ENCODE peak calls at places on chromosomes 6 and 20, in five cellular contexts. One of them, this sample, is unnamed.

GRCh38 chr6:22250486-22250885 is 46.4 kb downstream of the PRL start:
- DNase-seq in HCT116: no peak
- DNase-seq in cardiac muscle cell: no peak
- DNase-seq in tibial artery: no peak
- DNase-seq in mammary epithelial cell: no peak
- DNase-seq in this sample: no peak

GRCh38 chr20:41426361-41426900 is 59.8 kb upstream of the EMILIN3 start:
- DNase-seq in HCT116: no peak
- DNase-seq in cardiac muscle cell: no peak
- DNase-seq in tibial artery: no peak
- DNase-seq in mammary epithelial cell: no peak
- DNase-seq in this sample: no peak

GRCh38 chr6:25217275-25217674 is 61.9 kb upstream of the CARMIL1 start:
- DNase-seq in HCT116: no peak
- DNase-seq in cardiac muscle cell: no peak
- DNase-seq in tibial artery: no peak
- DNase-seq in mammary epithelial cell: no peak
- DNase-seq in this sample: no peak

GRCh38 chr6:45930419-45931059 is 85.1 kb downstream of the CLIC5 start:
- DNase-seq in HCT116: peak
- DNase-seq in cardiac muscle cell: peak
- DNase-seq in tibial artery: peak
- DNase-seq in mammary epithelial cell: peak
- DNase-seq in this sample: peak

GRCh38 chr20:15378151-15378550 is 1040.7 kb upstream of the FLRT3 start:
- DNase-seq in HCT116: no peak
- DNase-seq in cardiac muscle cell: no peak
- DNase-seq in tibial artery: no peak
- DNase-seq in mammary epithelial cell: no peak
- DNase-seq in this sample: no peak

GRCh38 chr6:143652840-143653239 is 24.9 kb upstream of the PHACTR2 start:
- DNase-seq in HCT116: no peak
- DNase-seq in cardiac muscle cell: no peak
- DNase-seq in tibial artery: no peak
- DNase-seq in mammary epithelial cell: no peak
- DNase-seq in this sample: no peak

GRCh38 chr6:116118608-116119007 is 7.3 kb downstream of the COL10A1 start:
- DNase-seq in HCT116: no peak
- DNase-seq in cardiac muscle cell: no peak
- DNase-seq in tibial artery: no peak
- DNase-seq in mammary epithelial cell: peak
- DNase-seq in this sample: no peak

GRCh38 chr6:13453771-13454251 is 33.6 kb downstream of the GFOD1 start:
- DNase-seq in HCT116: peak
- DNase-seq in cardiac muscle cell: no peak
- DNase-seq in tibial artery: no peak
- DNase-seq in mammary epithelial cell: peak
- DNase-seq in this sample: peak

GRCh38 chr6:89604662-89605061 is 33.9 kb downstream of the LYRM2 start:
- DNase-seq in HCT116: no peak
- DNase-seq in cardiac muscle cell: peak
- DNase-seq in tibial artery: no peak
- DNase-seq in mammary epithelial cell: no peak
- DNase-seq in this sample: no peak

GRCh38 chr6:142850653-142851434 is 94.1 kb downstream of the HIVEP2 start:
- DNase-seq in HCT116: no peak
- DNase-seq in cardiac muscle cell: peak
- DNase-seq in tibial artery: no peak
- DNase-seq in mammary epithelial cell: peak
- DNase-seq in this sample: peak

GRCh38 chr6:123604067-123604466 is 32.7 kb downstream of the TRDN start:
- DNase-seq in HCT116: no peak
- DNase-seq in cardiac muscle cell: peak
- DNase-seq in tibial artery: no peak
- DNase-seq in mammary epithelial cell: no peak
- DNase-seq in this sample: no peak

GRCh38 chr6:152338335-152339125 is 298.6 kb downstream of the SYNE1 start:
- DNase-seq in HCT116: no peak
- DNase-seq in cardiac muscle cell: peak
- DNase-seq in tibial artery: peak
- DNase-seq in mammary epithelial cell: peak
- DNase-seq in this sample: peak

GRCh38 chr20:37395411-37395800 is 49.5 kb downstream of the SRC start:
- DNase-seq in HCT116: no peak
- DNase-seq in cardiac muscle cell: no peak
- DNase-seq in tibial artery: no peak
- DNase-seq in mammary epithelial cell: no peak
- DNase-seq in this sample: no peak

GRCh38 chr6:95203153-95203754 is 374.1 kb upstream of the MANEA start:
- DNase-seq in HCT116: peak
- DNase-seq in cardiac muscle cell: peak
- DNase-seq in tibial artery: no peak
- DNase-seq in mammary epithelial cell: peak
- DNase-seq in this sample: peak

GRCh38 chr6:34295721-34296120 is 46.9 kb upstream of the SMIM29 start:
- DNase-seq in HCT116: no peak
- DNase-seq in cardiac muscle cell: no peak
- DNase-seq in tibial artery: no peak
- DNase-seq in mammary epithelial cell: no peak
- DNase-seq in this sample: no peak

GRCh38 chr6:111482236-111482958 is 621 bp downstream of the REV3L start:
- DNase-seq in HCT116: no peak
- DNase-seq in cardiac muscle cell: peak
- DNase-seq in tibial artery: peak
- DNase-seq in mammary epithelial cell: peak
- DNase-seq in this sample: peak

GRCh38 chr6:53311586-53311935 is 37.2 kb downstream of the ELOVL5 start:
- DNase-seq in HCT116: no peak
- DNase-seq in cardiac muscle cell: no peak
- DNase-seq in tibial artery: no peak
- DNase-seq in mammary epithelial cell: no peak
- DNase-seq in this sample: no peak

GRCh38 chr6:4910060-4910746 is 93.6 kb downstream of the RPP40 start:
- DNase-seq in HCT116: no peak
- DNase-seq in cardiac muscle cell: no peak
- DNase-seq in tibial artery: no peak
- DNase-seq in mammary epithelial cell: no peak
- DNase-seq in this sample: no peak

GRCh38 chr6:152094992-152095592 is 287.6 kb downstream of the ESR1 start:
- DNase-seq in HCT116: peak
- DNase-seq in cardiac muscle cell: no peak
- DNase-seq in tibial artery: peak
- DNase-seq in mammary epithelial cell: peak
- DNase-seq in this sample: peak

GRCh38 chr6:45577836-45578504 is 200.2 kb upstream of the SUPT3H start:
- DNase-seq in HCT116: no peak
- DNase-seq in cardiac muscle cell: no peak
- DNase-seq in tibial artery: no peak
- DNase-seq in mammary epithelial cell: no peak
- DNase-seq in this sample: no peak

GRCh38 chr6:132818404-132819359 is 4.3 kb downstream of the RPS12 start:
- DNase-seq in HCT116: no peak
- DNase-seq in cardiac muscle cell: no peak
- DNase-seq in tibial artery: no peak
- DNase-seq in mammary epithelial cell: no peak
- DNase-seq in this sample: peak

GRCh38 chr6:50966532-50966931 is 147.9 kb downstream of the TFAP2B start:
- DNase-seq in HCT116: no peak
- DNase-seq in cardiac muscle cell: no peak
- DNase-seq in tibial artery: no peak
- DNase-seq in mammary epithelial cell: no peak
- DNase-seq in this sample: no peak

GRCh38 chr6:26195924-26196845 is 109.0 kb downstream of the HFE start:
- DNase-seq in HCT116: no peak
- DNase-seq in cardiac muscle cell: no peak
- DNase-seq in tibial artery: no peak
- DNase-seq in mammary epithelial cell: peak
- DNase-seq in this sample: peak

GRCh38 chr6:119313937-119314893 is 35.3 kb downstream of the MAN1A1 start:
- DNase-seq in HCT116: no peak
- DNase-seq in cardiac muscle cell: peak
- DNase-seq in tibial artery: no peak
- DNase-seq in mammary epithelial cell: no peak
- DNase-seq in this sample: peak

GRCh38 chr6:100230976-100231316 is 233.8 kb downstream of the SIM1 start:
- DNase-seq in HCT116: no peak
- DNase-seq in cardiac muscle cell: no peak
- DNase-seq in tibial artery: no peak
- DNase-seq in mammary epithelial cell: peak
- DNase-seq in this sample: no peak

GRCh38 chr6:21679761-21680265 is 86.3 kb downstream of the SOX4 start:
- DNase-seq in HCT116: no peak
- DNase-seq in cardiac muscle cell: no peak
- DNase-seq in tibial artery: no peak
- DNase-seq in mammary epithelial cell: peak
- DNase-seq in this sample: no peak

GRCh38 chr6:69581576-69581975 is 215.2 kb downstream of the LMBRD1 start:
- DNase-seq in HCT116: no peak
- DNase-seq in cardiac muscle cell: no peak
- DNase-seq in tibial artery: no peak
- DNase-seq in mammary epithelial cell: no peak
- DNase-seq in this sample: no peak

GRCh38 chr20:23245553-23246128 is 105.0 kb upstream of the NXT1 start:
- DNase-seq in HCT116: no peak
- DNase-seq in cardiac muscle cell: peak
- DNase-seq in tibial artery: peak
- DNase-seq in mammary epithelial cell: peak
- DNase-seq in this sample: peak

GRCh38 chr6:140271759-140272377 is 897.4 kb upstream of the CITED2 start:
- DNase-seq in HCT116: no peak
- DNase-seq in cardiac muscle cell: peak
- DNase-seq in tibial artery: no peak
- DNase-seq in mammary epithelial cell: no peak
- DNase-seq in this sample: no peak

GRCh38 chr6:31490115-31490873 is 7.7 kb upstream of the MICB start:
- DNase-seq in HCT116: no peak
- DNase-seq in cardiac muscle cell: no peak
- DNase-seq in tibial artery: peak
- DNase-seq in mammary epithelial cell: no peak
- DNase-seq in this sample: no peak

GRCh38 chr6:71031912-71032311 is 75.1 kb upstream of the B3GAT2 start:
- DNase-seq in HCT116: no peak
- DNase-seq in cardiac muscle cell: no peak
- DNase-seq in tibial artery: no peak
- DNase-seq in mammary epithelial cell: no peak
- DNase-seq in this sample: no peak
- TF ChIP-seq CTCF in HCT116: no peak
- TF ChIP-seq CTCF in cardiac muscle cell: no peak
- TF ChIP-seq CTCF in tibial artery: no peak
- TF ChIP-seq CTCF in mammary epithelial cell: no peak
- TF ChIP-seq CTCF in this sample: no peak

DNA sequence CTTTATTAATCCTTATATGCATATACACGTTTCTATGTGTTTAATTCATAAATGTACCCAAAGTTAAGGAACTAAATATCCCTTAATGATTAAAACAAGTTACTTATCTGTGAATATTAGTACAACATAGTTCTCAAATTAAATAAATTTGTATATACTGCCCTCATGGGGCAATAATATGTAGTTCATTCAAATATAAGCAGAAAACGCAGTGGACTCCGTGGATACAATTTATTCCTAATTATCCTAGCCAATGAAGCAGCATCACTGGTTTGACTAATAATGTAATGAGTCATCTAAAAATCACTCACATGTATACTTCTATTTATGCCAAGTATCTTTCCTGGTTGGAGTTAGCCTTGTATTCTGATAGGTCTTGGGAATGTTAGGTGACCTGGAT is 111.6 kb downstream of the TBC1D32 start:
- DNase-seq in HCT116: no peak
- DNase-seq in cardiac muscle cell: no peak
- DNase-seq in tibial artery: no peak
- DNase-seq in mammary epithelial cell: peak
- DNase-seq in this sample: no peak
- TF ChIP-seq CTCF in HCT116: no peak
- TF ChIP-seq CTCF in cardiac muscle cell: peak
- TF ChIP-seq CTCF in tibial artery: no peak
- TF ChIP-seq CTCF in mammary epithelial cell: no peak
- TF ChIP-seq CTCF in this sample: no peak

GRCh38 chr20:8457978-8458377 is 325.9 kb downstream of the PLCB1 start:
- DNase-seq in HCT116: no peak
- DNase-seq in cardiac muscle cell: no peak
- DNase-seq in tibial artery: no peak
- DNase-seq in mammary epithelial cell: no peak
- DNase-seq in this sample: no peak

GRCh38 chr20:8449120-8449519 is 317.1 kb downstream of the PLCB1 start:
- DNase-seq in HCT116: no peak
- DNase-seq in cardiac muscle cell: no peak
- DNase-seq in tibial artery: no peak
- DNase-seq in mammary epithelial cell: no peak
- DNase-seq in this sample: no peak

GRCh38 chr20:8454137-8454712 is 322.2 kb downstream of the PLCB1 start:
- DNase-seq in HCT116: peak
- DNase-seq in cardiac muscle cell: peak
- DNase-seq in tibial artery: no peak
- DNase-seq in mammary epithelial cell: peak
- DNase-seq in this sample: peak
- TF ChIP-seq CTCF in HCT116: no peak
- TF ChIP-seq CTCF in cardiac muscle cell: peak
- TF ChIP-seq CTCF in tibial artery: no peak
- TF ChIP-seq CTCF in mammary epithelial cell: peak
- TF ChIP-seq CTCF in this sample: no peak

DNA sequence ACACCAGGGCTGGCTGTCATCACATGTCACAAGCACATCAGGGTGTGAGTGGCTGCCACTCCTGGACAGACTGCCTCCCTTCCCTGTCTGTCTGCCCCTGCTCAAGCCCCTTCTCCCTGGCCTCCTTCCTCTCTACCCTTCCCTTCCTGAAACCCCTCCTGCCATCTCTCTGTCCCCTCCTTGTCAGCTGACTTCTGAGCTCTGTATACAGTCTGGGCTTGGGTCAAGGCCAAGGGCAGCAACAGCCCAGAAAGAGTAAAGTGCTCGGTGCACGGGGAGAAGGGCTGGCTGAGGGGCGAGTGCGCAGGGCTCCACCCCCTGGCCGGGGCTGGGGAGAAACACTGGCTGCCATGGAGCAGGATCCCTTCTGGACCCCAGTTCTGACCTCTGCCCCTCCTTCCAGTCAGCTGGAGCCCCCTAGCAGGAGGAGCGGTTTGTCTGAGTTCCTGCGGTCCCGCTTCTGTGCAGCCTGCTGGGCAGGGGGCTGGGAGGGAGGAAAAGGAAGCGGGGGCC is 2.0 kb downstream of the LKAAEAR1 start:
- DNase-seq in HCT116: no peak
- DNase-seq in cardiac muscle cell: peak
- DNase-seq in tibial artery: no peak
- DNase-seq in mammary epithelial cell: no peak
- DNase-seq in this sample: no peak
- TF ChIP-seq CTCF in HCT116: no peak
- TF ChIP-seq CTCF in cardiac muscle cell: no peak
- TF ChIP-seq CTCF in tibial artery: no peak
- TF ChIP-seq CTCF in mammary epithelial cell: no peak
- TF ChIP-seq CTCF in this sample: no peak

This sample was measured in activated CD8-positive, alpha-beta T cell treated with anti-CD3 and anti-CD28 coated beads for 36 hours.